ENCODE peak calls at places on chromosomes 4 and X, in eight cellular contexts. E is heart left ventricle; I is CD8-positive, alpha-beta T cell; L is endodermal cell; N is PC-3; M is left lung; J is tibial nerve; B is esophagus squamous epithelium. P is an unnamed sample.
A peak's percentile ranks its signal among the peaks of the same experiment; 100 is the strongest.

GRCh38 chrX:141969706-141970105 is 66.0 kb downstream of the MAGEC1 start:
- DNase-seq in M (no peak), E (no peak), N (no peak), B (no peak), L (no peak), I (no peak), J (no peak), P (no peak)

GRCh38 chrX:101749436-101749835 is 89.8 kb upstream of the ARMCX2 start:
- DNase-seq in B (no peak), M (no peak), N (peak; percentile 2), I (no peak), J (no peak), L (no peak), E (no peak), P (no peak)

GRCh38 chrX:39152106-39152649 is 350.9 kb downstream of the MID1IP1 start:
- DNase-seq in L (peak; percentile 94), N (peak; percentile 33), J (no peak), B (no peak), E (no peak), M (peak; percentile 62), I (peak; percentile 22), P (peak; percentile 20)

GRCh38 chr4:152853293-152853692 is 73.5 kb downstream of the ARFIP1 start:
- DNase-seq in N (no peak), I (no peak), M (no peak), B (no peak), L (no peak), E (no peak), J (no peak), P (no peak)

GRCh38 chrX:64093761-64094160 is 111.7 kb downstream of the AMER1 start:
- DNase-seq in E (no peak), M (no peak), I (no peak), L (peak; percentile 63), J (no peak), N (peak; percentile 39), B (no peak), P (peak; percentile 19)

GRCh38 chr4:157012781-157013180 is 41.2 kb upstream of the PDGFC start:
- DNase-seq in L (no peak), J (no peak), B (no peak), M (no peak), E (no peak), N (peak; percentile 20), I (no peak), P (no peak)

GRCh38 chrX:122565952-122566351 is 618.1 kb upstream of the GRIA3 start:
- DNase-seq in J (no peak), I (no peak), N (peak; percentile 72), L (no peak), E (peak; percentile 57), M (no peak), B (no peak), P (peak; percentile 91)

GRCh38 chr4:173370130-173370476 is 651 bp upstream of the SAP30 start:
- DNase-seq in M (peak; percentile 80), N (no peak), J (peak; percentile 62), I (peak; percentile 70), B (peak; percentile 62), E (peak; percentile 76), L (no peak), P (no peak)

GRCh38 chr4:145716200-145716599 is 36.3 kb downstream of the C4orf51 start:
- DNase-seq in E (no peak), L (no peak), B (no peak), I (no peak), N (peak; percentile 11), J (no peak), M (no peak), P (peak; percentile 54)

GRCh38 chrX:33204889-33205288 is 6.5 kb downstream of the DMD start:
- DNase-seq in B (no peak), I (no peak), M (no peak), L (no peak), J (no peak), N (no peak), E (peak; percentile 23), P (peak; percentile 78)

GRCh38 chr4:48693856-48694574 is 86.1 kb downstream of the FRYL start:
- DNase-seq in J (no peak), B (no peak), E (no peak), I (no peak), N (no peak), L (peak; percentile 78), M (no peak), P (no peak)

GRCh38 chrX:124462931-124463330 is 116.6 kb downstream of the SH2D1A start:
- DNase-seq in J (no peak), M (no peak), N (no peak), L (no peak), I (no peak), E (no peak), B (no peak), P (no peak)

GRCh38 chr4:94426783-94427182 is 25.0 kb upstream of the PDLIM5 start:
- DNase-seq in M (no peak), L (no peak), J (no peak), I (no peak), B (no peak), N (no peak), E (no peak), P (no peak)

GRCh38 chr4:19883841-19884240 is 367.9 kb upstream of the SLIT2 start:
- DNase-seq in J (no peak), E (no peak), B (no peak), L (no peak), N (peak; percentile 29), I (no peak), M (no peak), P (peak; percentile 24)

GRCh38 chrX:39969099-39969825 is 128.5 kb downstream of the BCOR start:
- DNase-seq in I (peak; percentile 39), E (peak; percentile 44), M (no peak), L (peak; percentile 88), N (no peak), B (no peak), J (no peak), P (no peak)

GRCh38 chr4:118373614-118374255 is 20.9 kb upstream of the PRSS12 start:
- DNase-seq in M (no peak), B (no peak), I (no peak), J (no peak), E (no peak), N (no peak), L (no peak), P (no peak)

GRCh38 chr4:163331629-163332360 is 601 bp downstream of the NPY1R start:
- DNase-seq in L (peak; percentile 80), J (no peak), N (peak; percentile 7), I (no peak), M (peak; percentile 75), B (no peak), E (no peak), P (peak; percentile 30)

GRCh38 chrX:32024072-32024471 is 952.2 kb upstream of the FTHL17 start:
- DNase-seq in N (no peak), M (no peak), E (no peak), B (no peak), L (no peak), I (no peak), J (no peak), P (no peak)

GRCh38 chr4:1695913-1696312 is 11.8 kb upstream of the FAM53A start:
- DNase-seq in I (no peak), L (no peak), J (no peak), E (no peak), B (no peak), M (no peak), N (no peak), P (no peak)

GRCh38 chr4:123785515-123785914 is 388.9 kb downstream of the SPRY1 start:
- DNase-seq in B (no peak), I (no peak), M (no peak), J (peak; percentile 65), L (peak; percentile 54), N (peak; percentile 7), E (peak; percentile 63), P (peak; percentile 84)

GRCh38 chr4:98170035-98170434 is 26.8 kb upstream of the STPG2 start:
- DNase-seq in N (no peak), M (no peak), E (no peak), L (no peak), J (no peak), I (no peak), B (no peak), P (no peak)

GRCh38 chr4:1644906-1645657 is 39.0 kb downstream of the FAM53A start:
- DNase-seq in M (peak; percentile 77), L (peak; percentile 69), B (no peak), I (no peak), N (no peak), E (peak; percentile 74), J (no peak), P (peak; percentile 47)

GRCh38 chr4:85474818-85475630 is at the start of gene ARHGAP24:
- DNase-seq in N (peak; percentile 88), B (peak; percentile 33), E (peak; percentile 92), J (peak; percentile 87), I (no peak), M (peak; percentile 94), L (peak; percentile 95), P (peak; percentile 97)
- TF ChIP-seq CTCF in N (no peak), B (no peak), E (no peak), J (peak; percentile 22), I (no peak), M (no peak), L (no peak), P (no peak)

GRCh38 chr4:3371038-3371437 is 70.7 kb upstream of the HGFAC start:
- DNase-seq in B (no peak), M (peak; percentile 54), N (no peak), E (no peak), L (peak; percentile 63), I (no peak), J (no peak), P (no peak)
- H3K4me3 ChIP-seq in B (peak overlapping the region; percentile 21), M (no peak overlapping the region), N (no peak overlapping the region), E (peak overlapping the region; percentile 8), L (no peak overlapping the region), I (no peak overlapping the region), J (no peak overlapping the region), P (no peak overlapping the region)

DNA sequence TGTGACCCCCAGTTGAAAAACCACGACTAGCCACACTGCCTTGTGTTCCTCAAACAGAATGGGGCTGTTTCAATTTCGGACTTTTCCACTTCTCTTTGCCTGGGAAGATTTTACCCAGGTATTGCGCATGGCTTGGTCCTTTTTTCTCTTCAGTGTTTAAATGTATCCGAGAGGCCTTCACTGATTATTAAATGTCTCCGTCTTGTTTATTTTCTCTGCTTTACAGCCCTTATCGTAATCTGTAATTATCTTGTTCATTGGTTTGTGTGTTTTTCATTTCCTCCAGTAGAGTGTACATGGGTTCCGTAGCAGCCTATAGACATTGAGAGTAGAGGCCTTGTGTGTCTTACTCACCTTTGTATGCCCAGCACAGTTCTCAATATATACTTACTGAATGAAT is 2.4 kb downstream of the MOSPD2 start:
- DNase-seq in N (no peak), B (no peak), M (no peak), L (no peak), J (no peak), E (no peak), I (no peak), P (no peak)
- TF ChIP-seq CTCF in N (no peak), B (no peak), M (no peak), L (no peak), J (no peak), E (no peak), I (no peak), P (no peak)

GRCh38 chrX:131289527-131289926 is 421 bp upstream of the IGSF1 start:
- DNase-seq in I (no peak), J (no peak), L (no peak), M (no peak), B (no peak), E (no peak), N (no peak), P (no peak)

GRCh38 chrX:131287556-131288179 is 1.4 kb downstream of the IGSF1 start:
- DNase-seq in M (no peak), B (no peak), E (no peak), L (no peak), N (no peak), J (no peak), I (no peak), P (no peak)

GRCh38 chrX:131288188-131288587 is 918 bp downstream of the IGSF1 start:
- DNase-seq in J (no peak), N (no peak), E (no peak), B (no peak), L (no peak), I (no peak), M (no peak), P (no peak)

GRCh38 chrX:131288738-131289511 is at the start of gene IGSF1:
- DNase-seq in E (no peak), J (no peak), L (peak; percentile 92), N (no peak), B (no peak), I (no peak), M (no peak), P (peak; percentile 0)
- H3K4me3 ChIP-seq in E (peak within 1 kb of the TSS; percentile 32), J (peak within 1 kb of the TSS; percentile 15), L (peak within 1 kb of the TSS; percentile 74), N (no peak within 1 kb of the TSS), B (peak within 1 kb of the TSS; percentile 40), I (no peak within 1 kb of the TSS), M (no peak within 1 kb of the TSS), P (no peak within 1 kb of the TSS)

P was measured in epithelial cell of esophagus.